ENCODE peak calls at places on chromosomes 16 and 17, in six cellular contexts. One of them, this sample, is unnamed.
A peak's percentile ranks its signal among the peaks of the same experiment; 100 is the strongest.

GRCh38 chr17:59719526-59719925 is 12.1 kb downstream of the VMP1 start:
- DNase-seq in stimulated activated CD4-positive, alpha-beta T cell treated with anti-CD3 and anti-CD28 coated beads, Interleukin-4, amount 100 ng/mL, for 48 hours: no peak
- DNase-seq in hepatocyte: no peak
- DNase-seq in stomach: no peak
- DNase-seq in stimulated activated CD8-positive, alpha-beta memory T cell treated with anti-CD3 and anti-CD28 coated beads, Interleukin-4, amount 100 ng/mL, for 48 hours: no peak
- DNase-seq in T-helper 17 cell: no peak
- DNase-seq in this sample: no peak

GRCh38 chr17:55144518-55144917 is 120.2 kb upstream of the HLF start:
- DNase-seq in stimulated activated CD4-positive, alpha-beta T cell treated with anti-CD3 and anti-CD28 coated beads, Interleukin-4, amount 100 ng/mL, for 48 hours: no peak
- DNase-seq in hepatocyte: no peak
- DNase-seq in stomach: no peak
- DNase-seq in stimulated activated CD8-positive, alpha-beta memory T cell treated with anti-CD3 and anti-CD28 coated beads, Interleukin-4, amount 100 ng/mL, for 48 hours: no peak
- DNase-seq in T-helper 17 cell: no peak
- DNase-seq in this sample: no peak

GRCh38 chr17:81481011-81481799 is 31.4 kb downstream of the ACTG1 start:
- DNase-seq in stimulated activated CD4-positive, alpha-beta T cell treated with anti-CD3 and anti-CD28 coated beads, Interleukin-4, amount 100 ng/mL, for 48 hours: peak; percentile 40
- DNase-seq in hepatocyte: peak; percentile 79
- DNase-seq in stomach: peak; percentile 78
- DNase-seq in stimulated activated CD8-positive, alpha-beta memory T cell treated with anti-CD3 and anti-CD28 coated beads, Interleukin-4, amount 100 ng/mL, for 48 hours: peak; percentile 62
- DNase-seq in T-helper 17 cell: peak; percentile 56
- DNase-seq in this sample: no peak

GRCh38 chr17:35795007-35795870 is at the start of gene MMP28:
- DNase-seq in stimulated activated CD4-positive, alpha-beta T cell treated with anti-CD3 and anti-CD28 coated beads, Interleukin-4, amount 100 ng/mL, for 48 hours: no peak
- DNase-seq in hepatocyte: peak; percentile 57
- DNase-seq in stomach: peak; percentile 64
- DNase-seq in stimulated activated CD8-positive, alpha-beta memory T cell treated with anti-CD3 and anti-CD28 coated beads, Interleukin-4, amount 100 ng/mL, for 48 hours: peak; percentile 59
- DNase-seq in T-helper 17 cell: peak; percentile 21
- DNase-seq in this sample: no peak

GRCh38 chr17:36117505-36118382 is 14.1 kb downstream of the CCL4 start:
- DNase-seq in stimulated activated CD4-positive, alpha-beta T cell treated with anti-CD3 and anti-CD28 coated beads, Interleukin-4, amount 100 ng/mL, for 48 hours: peak; percentile 73
- DNase-seq in hepatocyte: no peak
- DNase-seq in stomach: no peak
- DNase-seq in stimulated activated CD8-positive, alpha-beta memory T cell treated with anti-CD3 and anti-CD28 coated beads, Interleukin-4, amount 100 ng/mL, for 48 hours: peak; percentile 59
- DNase-seq in T-helper 17 cell: no peak
- DNase-seq in this sample: no peak

GRCh38 chr17:28675980-28676379 is 14.0 kb downstream of the SUPT6H start:
- DNase-seq in stimulated activated CD4-positive, alpha-beta T cell treated with anti-CD3 and anti-CD28 coated beads, Interleukin-4, amount 100 ng/mL, for 48 hours: no peak
- DNase-seq in hepatocyte: peak; percentile 33
- DNase-seq in stomach: no peak
- DNase-seq in stimulated activated CD8-positive, alpha-beta memory T cell treated with anti-CD3 and anti-CD28 coated beads, Interleukin-4, amount 100 ng/mL, for 48 hours: no peak
- DNase-seq in T-helper 17 cell: no peak
- DNase-seq in this sample: no peak

GRCh38 chr17:45992175-45992574 is 6.9 kb upstream of the STH start:
- DNase-seq in stimulated activated CD4-positive, alpha-beta T cell treated with anti-CD3 and anti-CD28 coated beads, Interleukin-4, amount 100 ng/mL, for 48 hours: no peak
- DNase-seq in hepatocyte: no peak
- DNase-seq in stomach: no peak
- DNase-seq in stimulated activated CD8-positive, alpha-beta memory T cell treated with anti-CD3 and anti-CD28 coated beads, Interleukin-4, amount 100 ng/mL, for 48 hours: no peak
- DNase-seq in T-helper 17 cell: no peak
- DNase-seq in this sample: no peak

GRCh38 chr16:53433509-53433908 is 762 bp upstream of the RBL2 start:
- DNase-seq in stimulated activated CD4-positive, alpha-beta T cell treated with anti-CD3 and anti-CD28 coated beads, Interleukin-4, amount 100 ng/mL, for 48 hours: no peak
- DNase-seq in hepatocyte: peak; percentile 20
- DNase-seq in stomach: no peak
- DNase-seq in stimulated activated CD8-positive, alpha-beta memory T cell treated with anti-CD3 and anti-CD28 coated beads, Interleukin-4, amount 100 ng/mL, for 48 hours: no peak
- DNase-seq in T-helper 17 cell: no peak
- DNase-seq in this sample: no peak

GRCh38 chr17:40290629-40291296 is 3.1 kb downstream of the CDC6 start:
- DNase-seq in stimulated activated CD4-positive, alpha-beta T cell treated with anti-CD3 and anti-CD28 coated beads, Interleukin-4, amount 100 ng/mL, for 48 hours: no peak
- DNase-seq in hepatocyte: peak; percentile 86
- DNase-seq in stomach: peak; percentile 46
- DNase-seq in stimulated activated CD8-positive, alpha-beta memory T cell treated with anti-CD3 and anti-CD28 coated beads, Interleukin-4, amount 100 ng/mL, for 48 hours: no peak
- DNase-seq in T-helper 17 cell: no peak
- DNase-seq in this sample: no peak

GRCh38 chr16:75919664-75920063 is 193.4 kb upstream of the CPHXL start:
- DNase-seq in stimulated activated CD4-positive, alpha-beta T cell treated with anti-CD3 and anti-CD28 coated beads, Interleukin-4, amount 100 ng/mL, for 48 hours: no peak
- DNase-seq in hepatocyte: no peak
- DNase-seq in stomach: no peak
- DNase-seq in stimulated activated CD8-positive, alpha-beta memory T cell treated with anti-CD3 and anti-CD28 coated beads, Interleukin-4, amount 100 ng/mL, for 48 hours: no peak
- DNase-seq in T-helper 17 cell: no peak
- DNase-seq in this sample: no peak

GRCh38 chr17:3755335-3756030 is 31.8 kb downstream of the HASPIN start:
- DNase-seq in stimulated activated CD4-positive, alpha-beta T cell treated with anti-CD3 and anti-CD28 coated beads, Interleukin-4, amount 100 ng/mL, for 48 hours: no peak
- DNase-seq in hepatocyte: no peak
- DNase-seq in stomach: no peak
- DNase-seq in stimulated activated CD8-positive, alpha-beta memory T cell treated with anti-CD3 and anti-CD28 coated beads, Interleukin-4, amount 100 ng/mL, for 48 hours: no peak
- DNase-seq in T-helper 17 cell: no peak
- DNase-seq in this sample: no peak

GRCh38 chr17:63838586-63839184 is 3.8 kb downstream of the SMARCD2 start:
- DNase-seq in stimulated activated CD4-positive, alpha-beta T cell treated with anti-CD3 and anti-CD28 coated beads, Interleukin-4, amount 100 ng/mL, for 48 hours: no peak
- DNase-seq in hepatocyte: peak; percentile 64
- DNase-seq in stomach: peak; percentile 94
- DNase-seq in stimulated activated CD8-positive, alpha-beta memory T cell treated with anti-CD3 and anti-CD28 coated beads, Interleukin-4, amount 100 ng/mL, for 48 hours: no peak
- DNase-seq in T-helper 17 cell: no peak
- DNase-seq in this sample: peak; percentile 97

GRCh38 chr17:74960739-74961342 is 11.7 kb downstream of the HID1 start:
- DNase-seq in stimulated activated CD4-positive, alpha-beta T cell treated with anti-CD3 and anti-CD28 coated beads, Interleukin-4, amount 100 ng/mL, for 48 hours: peak; percentile 46
- DNase-seq in hepatocyte: peak; percentile 87
- DNase-seq in stomach: peak; percentile 55
- DNase-seq in stimulated activated CD8-positive, alpha-beta memory T cell treated with anti-CD3 and anti-CD28 coated beads, Interleukin-4, amount 100 ng/mL, for 48 hours: peak; percentile 69
- DNase-seq in T-helper 17 cell: no peak
- DNase-seq in this sample: no peak

GRCh38 chr17:63845509-63845908 is 3.0 kb upstream of the SMARCD2 start:
- DNase-seq in stimulated activated CD4-positive, alpha-beta T cell treated with anti-CD3 and anti-CD28 coated beads, Interleukin-4, amount 100 ng/mL, for 48 hours: no peak
- DNase-seq in hepatocyte: no peak
- DNase-seq in stomach: no peak
- DNase-seq in stimulated activated CD8-positive, alpha-beta memory T cell treated with anti-CD3 and anti-CD28 coated beads, Interleukin-4, amount 100 ng/mL, for 48 hours: no peak
- DNase-seq in T-helper 17 cell: no peak
- DNase-seq in this sample: no peak

GRCh38 chr17:17042381-17042736 is at the start of gene MPRIP:
- DNase-seq in stimulated activated CD4-positive, alpha-beta T cell treated with anti-CD3 and anti-CD28 coated beads, Interleukin-4, amount 100 ng/mL, for 48 hours: no peak
- DNase-seq in hepatocyte: no peak
- DNase-seq in stomach: no peak
- DNase-seq in stimulated activated CD8-positive, alpha-beta memory T cell treated with anti-CD3 and anti-CD28 coated beads, Interleukin-4, amount 100 ng/mL, for 48 hours: no peak
- DNase-seq in T-helper 17 cell: no peak
- DNase-seq in this sample: no peak

GRCh38 chr17:67672592-67672991 is 45.1 kb upstream of the NOL11 start:
- DNase-seq in stimulated activated CD4-positive, alpha-beta T cell treated with anti-CD3 and anti-CD28 coated beads, Interleukin-4, amount 100 ng/mL, for 48 hours: no peak
- DNase-seq in hepatocyte: no peak
- DNase-seq in stomach: no peak
- DNase-seq in stimulated activated CD8-positive, alpha-beta memory T cell treated with anti-CD3 and anti-CD28 coated beads, Interleukin-4, amount 100 ng/mL, for 48 hours: no peak
- DNase-seq in T-helper 17 cell: no peak
- DNase-seq in this sample: no peak

GRCh38 chr16:16120382-16121184 is 102.7 kb downstream of the ABCC6 start:
- DNase-seq in stimulated activated CD4-positive, alpha-beta T cell treated with anti-CD3 and anti-CD28 coated beads, Interleukin-4, amount 100 ng/mL, for 48 hours: no peak
- DNase-seq in hepatocyte: no peak
- DNase-seq in stomach: peak; percentile 56
- DNase-seq in stimulated activated CD8-positive, alpha-beta memory T cell treated with anti-CD3 and anti-CD28 coated beads, Interleukin-4, amount 100 ng/mL, for 48 hours: no peak
- DNase-seq in T-helper 17 cell: no peak
- DNase-seq in this sample: no peak

GRCh38 chr17:8121531-8122390 is 2.1 kb downstream of the HES7 start:
- DNase-seq in stimulated activated CD4-positive, alpha-beta T cell treated with anti-CD3 and anti-CD28 coated beads, Interleukin-4, amount 100 ng/mL, for 48 hours: peak; percentile 49
- DNase-seq in hepatocyte: peak; percentile 88
- DNase-seq in stomach: no peak
- DNase-seq in stimulated activated CD8-positive, alpha-beta memory T cell treated with anti-CD3 and anti-CD28 coated beads, Interleukin-4, amount 100 ng/mL, for 48 hours: peak; percentile 80
- DNase-seq in T-helper 17 cell: no peak
- DNase-seq in this sample: peak; percentile 58

GRCh38 chr17:81685108-81685507 is 1.3 kb downstream of the HGS start:
- DNase-seq in stimulated activated CD4-positive, alpha-beta T cell treated with anti-CD3 and anti-CD28 coated beads, Interleukin-4, amount 100 ng/mL, for 48 hours: peak; percentile 52
- DNase-seq in hepatocyte: peak; percentile 55
- DNase-seq in stomach: no peak
- DNase-seq in stimulated activated CD8-positive, alpha-beta memory T cell treated with anti-CD3 and anti-CD28 coated beads, Interleukin-4, amount 100 ng/mL, for 48 hours: peak; percentile 76
- DNase-seq in T-helper 17 cell: no peak
- DNase-seq in this sample: no peak

GRCh38 chr17:40450175-40450574 is 6.9 kb downstream of the IGFBP4 start:
- DNase-seq in stimulated activated CD4-positive, alpha-beta T cell treated with anti-CD3 and anti-CD28 coated beads, Interleukin-4, amount 100 ng/mL, for 48 hours: no peak
- DNase-seq in hepatocyte: peak; percentile 55
- DNase-seq in stomach: peak; percentile 64
- DNase-seq in stimulated activated CD8-positive, alpha-beta memory T cell treated with anti-CD3 and anti-CD28 coated beads, Interleukin-4, amount 100 ng/mL, for 48 hours: peak; percentile 71
- DNase-seq in T-helper 17 cell: no peak
- DNase-seq in this sample: peak; percentile 71

GRCh38 chr16:14562691-14563491 is 67.2 kb downstream of the PARN start:
- DNase-seq in stimulated activated CD4-positive, alpha-beta T cell treated with anti-CD3 and anti-CD28 coated beads, Interleukin-4, amount 100 ng/mL, for 48 hours: no peak
- DNase-seq in hepatocyte: peak; percentile 56
- DNase-seq in stomach: peak; percentile 48
- DNase-seq in stimulated activated CD8-positive, alpha-beta memory T cell treated with anti-CD3 and anti-CD28 coated beads, Interleukin-4, amount 100 ng/mL, for 48 hours: no peak
- DNase-seq in T-helper 17 cell: no peak
- DNase-seq in this sample: peak; percentile 79